ENCODE peak calls at places on chromosome 13, in six cellular contexts. R, E, O, C, A and Z are unnamed samples.
A peak's percentile ranks its signal among the peaks of the same experiment; 100 is the strongest.

GRCh38 chr13:47661076-47661475 is 340.0 kb downstream of the SUCLA2 start:
- DNase-seq in C (no peak), O (no peak), A (no peak), R (no peak), E (no peak), Z (no peak)

GRCh38 chr13:112545866-112546265 is 42.1 kb downstream of the TUBGCP3 start:
- DNase-seq in O (no peak), C (no peak), R (no peak), E (no peak), A (no peak), Z (no peak)

GRCh38 chr13:99389520-99390304 is 82.5 kb upstream of the GPR183 start:
- DNase-seq in C (no peak), R (no peak), A (no peak), O (no peak), E (no peak), Z (no peak)

GRCh38 chr13:50200988-50201387 is 185.7 kb downstream of the KCNRG start:
- DNase-seq in O (no peak), A (no peak), R (no peak), C (peak; percentile 44), E (no peak), Z (no peak)

GRCh38 chr13:110297011-110297410 is 9.9 kb downstream of the COL4A1 start:
- DNase-seq in R (no peak), E (no peak), C (no peak), O (no peak), A (no peak), Z (no peak)

GRCh38 chr13:65508745-65509144 is 1721.4 kb downstream of the PCDH9 start:
- DNase-seq in R (no peak), O (no peak), E (no peak), A (no peak), C (no peak), Z (no peak)

GRCh38 chr13:20337894-20338551 is 105.9 kb upstream of the GJB6 start:
- DNase-seq in O (no peak), R (no peak), C (no peak), E (peak; percentile 13), A (no peak), Z (no peak)

GRCh38 chr13:44719857-44720671 is 143.9 kb upstream of the TSC22D1 start:
- DNase-seq in C (no peak), O (no peak), E (no peak), A (no peak), R (no peak), Z (no peak)

GRCh38 chr13:53782400-53783030 is 753.9 kb downstream of the OLFM4 start:
- DNase-seq in O (peak; percentile 30), A (peak; percentile 10), E (peak; percentile 3), C (peak; percentile 3), R (peak; percentile 33), Z (no peak)

GRCh38 chr13:46324976-46325375 is 62.1 kb downstream of the RUBCNL start:
- DNase-seq in C (no peak), A (no peak), R (no peak), E (no peak), O (no peak), Z (no peak)

GRCh38 chr13:100197591-100198365 is 108.9 kb downstream of the PCCA start:
- DNase-seq in C (no peak), A (no peak), E (no peak), O (no peak), R (no peak), Z (no peak)

GRCh38 chr13:111202745-111203144 is 87.6 kb downstream of the ARHGEF7 start:
- DNase-seq in A (peak; percentile 56), R (no peak), E (no peak), C (peak; percentile 45), O (peak; percentile 69), Z (no peak)

GRCh38 chr13:95484052-95484451 is 68.5 kb upstream of the CLDN10 start:
- DNase-seq in O (no peak), A (no peak), C (no peak), E (no peak), R (no peak), Z (no peak)

GRCh38 chr13:75217949-75218348 is 264.0 kb downstream of the TBC1D4 start:
- DNase-seq in R (no peak), O (no peak), C (no peak), E (no peak), A (no peak), Z (no peak)

DNA sequence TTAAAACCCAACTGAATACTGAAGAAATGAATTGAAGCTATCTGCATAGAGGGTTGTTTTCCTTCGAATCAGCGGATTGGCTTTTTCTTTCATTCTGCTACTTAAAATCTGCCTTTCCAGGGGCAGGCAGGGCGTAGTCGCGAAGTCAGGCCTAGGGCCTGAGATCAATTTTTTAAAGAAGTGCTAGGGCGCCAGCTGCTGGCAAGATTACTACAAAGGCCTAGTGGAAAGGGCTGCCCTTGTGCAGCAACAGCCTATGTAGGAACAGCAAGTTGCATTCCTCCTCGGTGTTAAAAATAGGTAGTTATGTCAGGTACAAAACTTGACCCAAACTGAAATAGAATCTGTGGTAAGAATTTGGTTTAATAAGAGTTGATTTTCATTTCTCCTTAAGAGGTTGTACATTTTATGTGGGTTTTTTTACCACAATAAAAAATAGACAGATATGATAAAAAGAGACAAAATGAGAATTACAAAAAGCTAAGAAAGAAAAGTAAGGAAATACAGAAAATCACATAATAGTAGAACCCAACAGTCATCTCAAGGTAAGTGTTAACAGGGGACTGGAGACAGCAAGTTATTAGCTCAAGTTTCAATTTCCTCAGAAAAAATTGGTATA is 9.5 kb upstream of the URAD start:
- DNase-seq in A (no peak), O (no peak), C (peak; percentile 34), E (no peak), R (peak; percentile 48), Z (no peak)
- TF ChIP-seq POLR2AphosphoS5 in A (no peak), O (no peak), C (no peak), E (no peak), R (no peak), Z (no peak)

GRCh38 chr13:41864658-41865057 is 96.3 kb downstream of the VWA8 start:
- DNase-seq in A (no peak), O (no peak), C (no peak), R (no peak), E (no peak), Z (no peak)

GRCh38 chr13:41859555-41859954 is 101.4 kb downstream of the VWA8 start:
- DNase-seq in E (no peak), R (no peak), A (no peak), C (no peak), O (no peak), Z (no peak)

GRCh38 chr13:41854758-41855157 is 106.2 kb downstream of the VWA8 start:
- DNase-seq in R (no peak), O (no peak), A (no peak), C (peak; percentile 19), E (no peak), Z (no peak)

DNA sequence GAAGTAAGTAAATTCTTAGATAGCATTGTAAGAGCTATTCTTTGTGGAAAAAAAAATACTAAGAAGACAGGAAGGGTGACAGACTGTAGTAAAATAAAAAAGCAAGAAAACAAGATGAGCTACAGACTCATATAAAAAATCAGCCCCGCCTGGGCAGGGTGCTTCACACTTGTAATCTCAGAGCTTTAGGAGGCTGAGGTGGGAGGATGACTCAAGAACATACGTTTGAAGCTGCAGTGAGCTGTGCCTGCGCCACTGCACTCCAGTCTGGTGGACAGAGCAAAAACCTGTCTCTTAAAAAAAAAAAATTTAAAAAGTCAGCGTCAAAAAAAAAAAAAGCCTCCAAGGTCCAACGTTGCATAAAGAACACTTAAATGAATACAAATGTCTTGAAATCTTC is 102.1 kb downstream of the VWA8 start:
- DNase-seq in R (no peak), O (no peak), E (no peak), C (no peak), A (no peak), Z (no peak)
- TF ChIP-seq TAF1 in R (no peak), O (no peak), E (no peak), C (no peak), A (no peak), Z (no peak)

DNA sequence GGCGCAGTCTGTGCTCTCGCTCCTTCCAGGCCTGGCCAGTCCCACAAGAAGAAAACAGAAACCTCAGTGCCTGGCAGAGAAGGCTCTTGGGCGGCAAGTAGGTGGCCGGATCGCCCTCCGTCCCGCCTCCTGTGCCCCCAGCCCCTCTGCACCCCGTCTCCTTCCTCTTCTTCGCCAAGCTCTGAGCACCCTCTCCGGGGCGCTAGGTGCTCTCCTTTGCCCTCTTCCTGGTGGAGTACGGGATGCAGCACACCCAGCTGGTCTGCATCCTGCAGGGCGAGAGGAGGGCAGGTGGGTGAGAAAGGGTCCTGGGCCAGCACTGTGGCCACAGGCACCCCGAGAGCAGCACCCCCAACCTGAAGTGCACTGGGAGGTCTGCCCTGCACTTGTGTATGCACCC is 17.3 kb downstream of the C13orf46 start:
- DNase-seq in C (no peak), O (no peak), A (no peak), R (no peak), E (no peak), Z (no peak)
- TF ChIP-seq POLR2AphosphoS5 in C (no peak), O (no peak), A (no peak), R (no peak), E (no peak), Z (no peak)

GRCh38 chr13:74073231-74073630 is 61.0 kb downstream of the KLF12 start:
- DNase-seq in C (no peak), E (no peak), A (no peak), R (no peak), O (no peak), Z (no peak)

GRCh38 chr13:74077375-74077774 is 56.8 kb downstream of the KLF12 start:
- DNase-seq in C (no peak), R (no peak), E (no peak), O (no peak), A (no peak), Z (no peak)

GRCh38 chr13:74074723-74075122 is 59.5 kb downstream of the KLF12 start:
- DNase-seq in E (no peak), C (no peak), R (no peak), O (no peak), A (no peak), Z (no peak)

GRCh38 chr13:74080762-74081161 is 53.4 kb downstream of the KLF12 start:
- DNase-seq in R (no peak), C (no peak), E (no peak), A (no peak), O (no peak), Z (no peak)

DNA sequence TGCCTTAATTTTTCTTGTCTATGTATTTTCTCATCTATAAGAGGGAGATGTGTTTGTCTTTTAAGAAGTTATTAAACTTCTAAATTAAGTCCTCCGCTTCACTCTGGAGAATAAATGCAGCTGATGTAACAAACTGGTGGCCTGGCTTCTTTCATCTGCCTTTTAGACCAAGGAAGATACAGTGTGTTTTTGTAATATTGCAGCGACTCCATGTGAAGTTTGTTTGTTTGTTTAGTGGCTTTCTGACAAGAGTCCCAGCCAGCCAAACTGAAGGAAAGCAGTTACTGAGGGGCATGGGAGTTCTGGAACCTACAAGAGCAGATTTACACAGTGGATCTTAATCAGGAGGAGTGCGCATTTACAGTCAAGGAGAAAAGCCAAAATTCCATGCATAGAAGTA is 56.4 kb downstream of the KLF12 start:
- DNase-seq in C (no peak), A (no peak), R (no peak), O (no peak), E (no peak), Z (no peak)
- TF ChIP-seq TAF1 in C (no peak), A (no peak), R (no peak), O (no peak), E (no peak), Z (no peak)